ENCODE peak calls at places on chromosome 1, in ten cellular contexts. One of them, this sample, is unnamed.

GRCh38 chr1:205515781-205516253 is 11.3 kb downstream of the CDK18 start:
- DNase-seq in hepatocyte: peak; percentile 39
- DNase-seq in fibroblast of mammary gland: peak; percentile 21
- DNase-seq in NCI-H1694: no peak
- DNase-seq in SJSA1: no peak
- DNase-seq in HS-5: no peak
- DNase-seq in T-helper 2 cell: no peak
- DNase-seq in dorsolateral prefrontal cortex: no peak
- DNase-seq in AG04449: no peak
- DNase-seq in endothelial cell: no peak
- DNase-seq in this sample: no peak

GRCh38 chr1:155607708-155608107 is 2.3 kb upstream of the MSTO1 start:
- DNase-seq in hepatocyte: no peak
- DNase-seq in fibroblast of mammary gland: no peak
- DNase-seq in NCI-H1694: no peak
- DNase-seq in SJSA1: peak; percentile 10
- DNase-seq in HS-5: no peak
- DNase-seq in T-helper 2 cell: no peak
- DNase-seq in dorsolateral prefrontal cortex: no peak
- DNase-seq in AG04449: no peak
- DNase-seq in endothelial cell: no peak
- DNase-seq in this sample: no peak

GRCh38 chr1:223717123-223717522 is 4.8 kb downstream of the CAPN2 start:
- DNase-seq in hepatocyte: peak; percentile 2
- DNase-seq in fibroblast of mammary gland: no peak
- DNase-seq in NCI-H1694: no peak
- DNase-seq in SJSA1: no peak
- DNase-seq in HS-5: no peak
- DNase-seq in T-helper 2 cell: no peak
- DNase-seq in dorsolateral prefrontal cortex: no peak
- DNase-seq in AG04449: no peak
- DNase-seq in endothelial cell: no peak
- DNase-seq in this sample: no peak

GRCh38 chr1:51192213-51192843 is 43.7 kb upstream of the RNF11 start:
- DNase-seq in hepatocyte: peak; percentile 83
- DNase-seq in fibroblast of mammary gland: peak; percentile 82
- DNase-seq in NCI-H1694: peak; percentile 63
- DNase-seq in SJSA1: peak; percentile 59
- DNase-seq in HS-5: peak; percentile 46
- DNase-seq in T-helper 2 cell: peak; percentile 2
- DNase-seq in dorsolateral prefrontal cortex: peak; percentile 59
- DNase-seq in AG04449: peak; percentile 28
- DNase-seq in endothelial cell: peak; percentile 73
- DNase-seq in this sample: peak; percentile 77

GRCh38 chr1:231576804-231577718 is 48.6 kb downstream of the TSNAX start:
- DNase-seq in hepatocyte: no peak
- DNase-seq in fibroblast of mammary gland: no peak
- DNase-seq in NCI-H1694: no peak
- DNase-seq in SJSA1: no peak
- DNase-seq in HS-5: no peak
- DNase-seq in T-helper 2 cell: no peak
- DNase-seq in dorsolateral prefrontal cortex: no peak
- DNase-seq in AG04449: no peak
- DNase-seq in endothelial cell: no peak
- DNase-seq in this sample: no peak

GRCh38 chr1:194214735-194215134 is 1028.3 kb upstream of the B3GALT2 start:
- DNase-seq in hepatocyte: no peak
- DNase-seq in fibroblast of mammary gland: no peak
- DNase-seq in NCI-H1694: no peak
- DNase-seq in SJSA1: no peak
- DNase-seq in HS-5: no peak
- DNase-seq in T-helper 2 cell: no peak
- DNase-seq in dorsolateral prefrontal cortex: no peak
- DNase-seq in AG04449: no peak
- DNase-seq in endothelial cell: no peak
- DNase-seq in this sample: no peak

GRCh38 chr1:81799939-81800740 is 594 bp upstream of the ADGRL2 start:
- DNase-seq in hepatocyte: peak; percentile 84
- DNase-seq in fibroblast of mammary gland: peak; percentile 73
- DNase-seq in NCI-H1694: no peak
- DNase-seq in SJSA1: peak; percentile 22
- DNase-seq in HS-5: peak; percentile 28
- DNase-seq in T-helper 2 cell: no peak
- DNase-seq in dorsolateral prefrontal cortex: peak; percentile 32
- DNase-seq in AG04449: no peak
- DNase-seq in endothelial cell: peak; percentile 63
- DNase-seq in this sample: peak; percentile 81

GRCh38 chr1:110065841-110066240 is 4.6 kb downstream of the ALX3 start:
- DNase-seq in hepatocyte: no peak
- DNase-seq in fibroblast of mammary gland: no peak
- DNase-seq in NCI-H1694: no peak
- DNase-seq in SJSA1: no peak
- DNase-seq in HS-5: no peak
- DNase-seq in T-helper 2 cell: no peak
- DNase-seq in dorsolateral prefrontal cortex: no peak
- DNase-seq in AG04449: no peak
- DNase-seq in endothelial cell: no peak
- DNase-seq in this sample: no peak

GRCh38 chr1:80083892-80084291 is 1077.4 kb upstream of the ADGRL4 start:
- DNase-seq in hepatocyte: no peak
- DNase-seq in fibroblast of mammary gland: no peak
- DNase-seq in NCI-H1694: no peak
- DNase-seq in SJSA1: no peak
- DNase-seq in HS-5: no peak
- DNase-seq in T-helper 2 cell: no peak
- DNase-seq in dorsolateral prefrontal cortex: no peak
- DNase-seq in AG04449: no peak
- DNase-seq in endothelial cell: no peak
- DNase-seq in this sample: no peak

GRCh38 chr1:119367332-119368124 is 1.1 kb upstream of the HAO2 start:
- DNase-seq in hepatocyte: peak; percentile 53
- DNase-seq in fibroblast of mammary gland: peak; percentile 63
- DNase-seq in NCI-H1694: no peak
- DNase-seq in SJSA1: peak; percentile 22
- DNase-seq in HS-5: peak; percentile 25
- DNase-seq in T-helper 2 cell: no peak
- DNase-seq in dorsolateral prefrontal cortex: no peak
- DNase-seq in AG04449: no peak
- DNase-seq in endothelial cell: no peak
- DNase-seq in this sample: peak; percentile 34

GRCh38 chr1:12505176-12505575 is 112.8 kb downstream of the DHRS3 start:
- DNase-seq in hepatocyte: no peak
- DNase-seq in fibroblast of mammary gland: no peak
- DNase-seq in NCI-H1694: no peak
- DNase-seq in SJSA1: no peak
- DNase-seq in HS-5: no peak
- DNase-seq in T-helper 2 cell: no peak
- DNase-seq in dorsolateral prefrontal cortex: no peak
- DNase-seq in AG04449: no peak
- DNase-seq in endothelial cell: no peak
- DNase-seq in this sample: no peak

GRCh38 chr1:201656670-201657032 is 117.7 kb downstream of the NAV1 start:
- DNase-seq in hepatocyte: peak; percentile 74
- DNase-seq in fibroblast of mammary gland: peak; percentile 56
- DNase-seq in NCI-H1694: peak; percentile 78
- DNase-seq in SJSA1: no peak
- DNase-seq in HS-5: no peak
- DNase-seq in T-helper 2 cell: no peak
- DNase-seq in dorsolateral prefrontal cortex: no peak
- DNase-seq in AG04449: no peak
- DNase-seq in endothelial cell: no peak
- DNase-seq in this sample: peak; percentile 52

GRCh38 chr1:162956922-162957321 is 95.9 kb upstream of the CCDC190 start:
- DNase-seq in hepatocyte: no peak
- DNase-seq in fibroblast of mammary gland: peak; percentile 16
- DNase-seq in NCI-H1694: no peak
- DNase-seq in SJSA1: peak; percentile 15
- DNase-seq in HS-5: no peak
- DNase-seq in T-helper 2 cell: no peak
- DNase-seq in dorsolateral prefrontal cortex: no peak
- DNase-seq in AG04449: no peak
- DNase-seq in endothelial cell: no peak
- DNase-seq in this sample: peak; percentile 3

GRCh38 chr1:234969630-234970370 is 158.8 kb downstream of the TOMM20 start:
- DNase-seq in hepatocyte: peak; percentile 88
- DNase-seq in fibroblast of mammary gland: peak; percentile 61
- DNase-seq in NCI-H1694: no peak
- DNase-seq in SJSA1: no peak
- DNase-seq in HS-5: no peak
- DNase-seq in T-helper 2 cell: no peak
- DNase-seq in dorsolateral prefrontal cortex: peak; percentile 74
- DNase-seq in AG04449: no peak
- DNase-seq in endothelial cell: no peak
- DNase-seq in this sample: peak; percentile 94

GRCh38 chr1:54329337-54329954 is 76.7 kb downstream of the SSBP3 start:
- DNase-seq in hepatocyte: no peak
- DNase-seq in fibroblast of mammary gland: no peak
- DNase-seq in NCI-H1694: no peak
- DNase-seq in SJSA1: no peak
- DNase-seq in HS-5: no peak
- DNase-seq in T-helper 2 cell: no peak
- DNase-seq in dorsolateral prefrontal cortex: peak; percentile 59
- DNase-seq in AG04449: no peak
- DNase-seq in endothelial cell: no peak
- DNase-seq in this sample: no peak

GRCh38 chr1:159829822-159830455 is 3.3 kb downstream of the SLAMF8 start:
- DNase-seq in hepatocyte: peak; percentile 28
- DNase-seq in fibroblast of mammary gland: peak; percentile 90
- DNase-seq in NCI-H1694: peak; percentile 58
- DNase-seq in SJSA1: no peak
- DNase-seq in HS-5: no peak
- DNase-seq in T-helper 2 cell: no peak
- DNase-seq in dorsolateral prefrontal cortex: no peak
- DNase-seq in AG04449: no peak
- DNase-seq in endothelial cell: no peak
- DNase-seq in this sample: peak; percentile 29

GRCh38 chr1:247357062-247357780 is 25.6 kb upstream of the ZNF496 start:
- DNase-seq in hepatocyte: peak; percentile 64
- DNase-seq in fibroblast of mammary gland: peak; percentile 67
- DNase-seq in NCI-H1694: no peak
- DNase-seq in SJSA1: peak; percentile 55
- DNase-seq in HS-5: peak; percentile 61
- DNase-seq in T-helper 2 cell: no peak
- DNase-seq in dorsolateral prefrontal cortex: no peak
- DNase-seq in AG04449: no peak
- DNase-seq in endothelial cell: no peak
- DNase-seq in this sample: no peak

GRCh38 chr1:234683856-234684632 is 74.1 kb upstream of the IRF2BP2 start:
- DNase-seq in hepatocyte: peak; percentile 75
- DNase-seq in fibroblast of mammary gland: peak; percentile 93
- DNase-seq in NCI-H1694: no peak
- DNase-seq in SJSA1: peak; percentile 41
- DNase-seq in HS-5: peak; percentile 64
- DNase-seq in T-helper 2 cell: no peak
- DNase-seq in dorsolateral prefrontal cortex: no peak
- DNase-seq in AG04449: no peak
- DNase-seq in endothelial cell: no peak
- DNase-seq in this sample: peak; percentile 88

GRCh38 chr1:229717774-229718173 is 91.7 kb downstream of the URB2 start:
- DNase-seq in hepatocyte: no peak
- DNase-seq in fibroblast of mammary gland: peak; percentile 35
- DNase-seq in NCI-H1694: no peak
- DNase-seq in SJSA1: peak; percentile 25
- DNase-seq in HS-5: no peak
- DNase-seq in T-helper 2 cell: no peak
- DNase-seq in dorsolateral prefrontal cortex: no peak
- DNase-seq in AG04449: no peak
- DNase-seq in endothelial cell: no peak
- DNase-seq in this sample: peak; percentile 71

GRCh38 chr1:205630241-205630640 is 1.6 kb downstream of the ELK4 start:
- DNase-seq in hepatocyte: no peak
- DNase-seq in fibroblast of mammary gland: peak; percentile 37
- DNase-seq in NCI-H1694: no peak
- DNase-seq in SJSA1: peak; percentile 16
- DNase-seq in HS-5: no peak
- DNase-seq in T-helper 2 cell: no peak
- DNase-seq in dorsolateral prefrontal cortex: no peak
- DNase-seq in AG04449: no peak
- DNase-seq in endothelial cell: no peak
- DNase-seq in this sample: peak; percentile 58

GRCh38 chr1:28800324-28800723 is 11.6 kb upstream of the OPRD1 start:
- DNase-seq in hepatocyte: no peak
- DNase-seq in fibroblast of mammary gland: no peak
- DNase-seq in NCI-H1694: no peak
- DNase-seq in SJSA1: no peak
- DNase-seq in HS-5: no peak
- DNase-seq in T-helper 2 cell: no peak
- DNase-seq in dorsolateral prefrontal cortex: no peak
- DNase-seq in AG04449: no peak
- DNase-seq in endothelial cell: no peak
- DNase-seq in this sample: no peak

GRCh38 chr1:13661539-13661938 is 38.4 kb upstream of the PRDM2 start:
- DNase-seq in hepatocyte: peak; percentile 29
- DNase-seq in fibroblast of mammary gland: peak; percentile 78
- DNase-seq in NCI-H1694: no peak
- DNase-seq in SJSA1: peak; percentile 24
- DNase-seq in HS-5: no peak
- DNase-seq in T-helper 2 cell: no peak
- DNase-seq in dorsolateral prefrontal cortex: no peak
- DNase-seq in AG04449: no peak
- DNase-seq in endothelial cell: no peak
- DNase-seq in this sample: no peak

GRCh38 chr1:83999316-83999819 is 436 bp upstream of the TTLL7 start:
- DNase-seq in hepatocyte: peak; percentile 80
- DNase-seq in fibroblast of mammary gland: peak; percentile 63
- DNase-seq in NCI-H1694: peak; percentile 62
- DNase-seq in SJSA1: peak; percentile 91
- DNase-seq in HS-5: peak; percentile 51
- DNase-seq in T-helper 2 cell: no peak
- DNase-seq in dorsolateral prefrontal cortex: peak; percentile 79
- DNase-seq in AG04449: peak; percentile 4
- DNase-seq in endothelial cell: no peak
- DNase-seq in this sample: peak; percentile 78

GRCh38 chr1:57238408-57238807 is 185.5 kb downstream of the DAB1 start:
- DNase-seq in hepatocyte: no peak
- DNase-seq in fibroblast of mammary gland: no peak
- DNase-seq in NCI-H1694: no peak
- DNase-seq in SJSA1: no peak
- DNase-seq in HS-5: no peak
- DNase-seq in T-helper 2 cell: no peak
- DNase-seq in dorsolateral prefrontal cortex: no peak
- DNase-seq in AG04449: no peak
- DNase-seq in endothelial cell: no peak
- DNase-seq in this sample: no peak

GRCh38 chr1:51512611-51513010 is 6.5 kb downstream of the EPS15 start:
- DNase-seq in hepatocyte: no peak
- DNase-seq in fibroblast of mammary gland: no peak
- DNase-seq in NCI-H1694: no peak
- DNase-seq in SJSA1: no peak
- DNase-seq in HS-5: no peak
- DNase-seq in T-helper 2 cell: no peak
- DNase-seq in dorsolateral prefrontal cortex: no peak
- DNase-seq in AG04449: no peak
- DNase-seq in endothelial cell: no peak
- DNase-seq in this sample: no peak

GRCh38 chr1:109391626-109392025 is 6.1 kb downstream of the SORT1 start:
- DNase-seq in hepatocyte: no peak
- DNase-seq in fibroblast of mammary gland: no peak
- DNase-seq in NCI-H1694: no peak
- DNase-seq in SJSA1: no peak
- DNase-seq in HS-5: no peak
- DNase-seq in T-helper 2 cell: no peak
- DNase-seq in dorsolateral prefrontal cortex: no peak
- DNase-seq in AG04449: no peak
- DNase-seq in endothelial cell: no peak
- DNase-seq in this sample: no peak

GRCh38 chr1:28865997-28866650 is 48.2 kb upstream of the EPB41 start:
- DNase-seq in hepatocyte: no peak
- DNase-seq in fibroblast of mammary gland: no peak
- DNase-seq in NCI-H1694: no peak
- DNase-seq in SJSA1: no peak
- DNase-seq in HS-5: no peak
- DNase-seq in T-helper 2 cell: no peak
- DNase-seq in dorsolateral prefrontal cortex: no peak
- DNase-seq in AG04449: no peak
- DNase-seq in endothelial cell: no peak
- DNase-seq in this sample: no peak

GRCh38 chr1:204950353-204951001 is 79.8 kb downstream of the NFASC start:
- DNase-seq in hepatocyte: no peak
- DNase-seq in fibroblast of mammary gland: no peak
- DNase-seq in NCI-H1694: no peak
- DNase-seq in SJSA1: no peak
- DNase-seq in HS-5: no peak
- DNase-seq in T-helper 2 cell: no peak
- DNase-seq in dorsolateral prefrontal cortex: peak; percentile 60
- DNase-seq in AG04449: no peak
- DNase-seq in endothelial cell: no peak
- DNase-seq in this sample: no peak

This sample was measured in fibroblast of gingiva.